ENCODE peak calls at places on chromosomes 2 and 18, in six cellular contexts. K, C, Q, F, T and N are unnamed samples.

GRCh38 chr2:44291281-44292248 is 16.3 kb downstream of the SLC3A1 start:
- DNase-seq in T (peak), C (peak), K (peak), F (no peak), Q (no peak), N (peak)

GRCh38 chr2:9889812-9890261 is 46.6 kb downstream of the TAF1B start:
- DNase-seq in T (no peak), C (no peak), Q (no peak), F (no peak), K (no peak), N (no peak)

GRCh38 chr2:207516206-207516605 is 13.6 kb upstream of the CREB1 start:
- DNase-seq in F (no peak), T (no peak), C (no peak), K (no peak), Q (no peak), N (no peak)

GRCh38 chr2:190882327-190882766 is 1.7 kb downstream of the GLS start:
- DNase-seq in K (no peak), F (no peak), T (no peak), C (no peak), Q (no peak), N (no peak)

GRCh38 chr18:31482051-31482450 is 15.9 kb upstream of the DSG2 start:
- DNase-seq in T (no peak), C (no peak), Q (no peak), F (no peak), K (no peak), N (no peak)

GRCh38 chr2:107927034-107927534 is 59.2 kb upstream of the SLC5A7 start:
- DNase-seq in C (no peak), K (no peak), Q (no peak), T (no peak), F (no peak), N (no peak)

GRCh38 chr18:72868666-72869661 is 1.2 kb upstream of the NETO1 start:
- DNase-seq in C (peak), Q (no peak), K (no peak), T (no peak), F (no peak), N (no peak)

GRCh38 chr2:230814616-230815015 is 50.1 kb upstream of the ITM2C start:
- DNase-seq in K (peak), Q (no peak), C (peak), T (no peak), F (no peak), N (no peak)

GRCh38 chr2:195818521-195818920 is 161.5 kb downstream of the SLC39A10 start:
- DNase-seq in T (no peak), C (no peak), K (peak), F (no peak), Q (no peak), N (no peak)